ENCODE peak calls at places on chromosomes 6 and 20, in five cellular contexts. R is Panc1; I is CD8-positive, alpha-beta T cell; W is GM23338; F is stomach. Z is an unnamed sample.

GRCh38 chr6:132907915-132908314 is 93.5 kb downstream of the RPS12 start:
- DNase-seq in I (no peak), W (no peak), R (no peak), F (no peak), Z (no peak)

GRCh38 chr20:32823078-32823477 is 3.3 kb downstream of the MAPRE1 start:
- DNase-seq in F (no peak), R (no peak), I (no peak), W (no peak), Z (no peak)

GRCh38 chr6:11432713-11433450 is 104.7 kb upstream of the TMEM170B start:
- DNase-seq in I (no peak), F (no peak), R (no peak), W (no peak), Z (no peak)

GRCh38 chr6:47631248-47632196 is 66.9 kb upstream of the ADGRF4 start:
- DNase-seq in I (no peak), R (no peak), F (no peak), W (peak; percentile 85), Z (no peak)

GRCh38 chr6:41779336-41779735 is 364 bp downstream of the FRS3 start:
- DNase-seq in I (no peak), F (no peak), W (peak; percentile 52), R (no peak), Z (no peak)

GRCh38 chr6:122063761-122064160 is 335.7 kb upstream of the HSF2 start:
- DNase-seq in R (no peak), W (no peak), F (no peak), I (no peak), Z (no peak)

GRCh38 chr6:129661478-129662405 is 48.2 kb downstream of the ARHGAP18 start:
- DNase-seq in W (no peak), F (no peak), R (no peak), I (no peak), Z (no peak)

GRCh38 chr6:109039795-109040194 is 54.9 kb downstream of the SESN1 start:
- DNase-seq in I (no peak), F (no peak), R (no peak), W (no peak), Z (no peak)

GRCh38 chr6:141451508-141452353 is 681.0 kb upstream of the GJE1 start:
- DNase-seq in I (no peak), W (peak; percentile 73), R (peak; percentile 43), F (no peak), Z (no peak)

GRCh38 chr20:34396408-34396807 is 33.3 kb downstream of the ITCH start:
- DNase-seq in W (no peak), R (no peak), F (no peak), I (no peak), Z (no peak)

GRCh38 chr6:99790679-99791078 is 184.0 kb downstream of the PRDM13 start:
- DNase-seq in R (no peak), F (no peak), I (no peak), W (no peak), Z (no peak)

GRCh38 chr20:46651091-46651962 is at the start of gene SLC13A3:
- DNase-seq in W (peak; percentile 82), F (peak; percentile 46), R (no peak), I (no peak), Z (no peak)

GRCh38 chr6:154222716-154223115 is 133.9 kb downstream of the IPCEF1 start:
- DNase-seq in I (no peak), R (no peak), F (no peak), W (no peak), Z (no peak)

GRCh38 chr6:33981861-33982260 is 164.0 kb downstream of the GRM4 start:
- DNase-seq in F (no peak), I (no peak), W (no peak), R (no peak), Z (peak; percentile 37)

GRCh38 chr6:33981421-33981820 is 164.5 kb downstream of the GRM4 start:
- DNase-seq in F (peak; percentile 11), R (no peak), W (no peak), I (no peak), Z (peak; percentile 54)

GRCh38 chr6:33983721-33984465 is 162.0 kb downstream of the GRM4 start:
- DNase-seq in W (no peak), I (no peak), F (peak; percentile 23), R (no peak), Z (peak; percentile 38)

GRCh38 chr6:33984466-33985332 is 161.2 kb downstream of the GRM4 start:
- DNase-seq in R (no peak), I (no peak), F (peak; percentile 20), W (no peak), Z (peak; percentile 71)

GRCh38 chr6:33983109-33983475 is 162.8 kb downstream of the GRM4 start:
- DNase-seq in R (no peak), W (no peak), F (peak; percentile 63), I (no peak), Z (peak; percentile 51)
- TF ChIP-seq CTCF in R (no peak), W (no peak), F (no peak), I (no peak), Z (no peak)

GRCh38 chr20:4455996-4456395 is 265.7 kb upstream of the PRND start:
- DNase-seq in R (no peak), F (no peak), I (no peak), W (no peak), Z (no peak)

GRCh38 chr20:4453369-4453768 is 268.3 kb upstream of the PRND start:
- DNase-seq in I (no peak), R (no peak), F (no peak), W (no peak), Z (no peak)

GRCh38 chr20:4455301-4455701 is 266.4 kb upstream of the PRND start:
- DNase-seq in W (no peak), F (no peak), I (no peak), R (no peak), Z (no peak)

GRCh38 chr20:4459081-4459480 is 262.6 kb upstream of the PRND start:
- DNase-seq in F (no peak), I (no peak), W (peak; percentile 15), R (no peak), Z (no peak)

GRCh38 chr20:4457566-4458543 is 263.9 kb upstream of the PRND start:
- DNase-seq in R (no peak), W (peak; percentile 32), I (no peak), F (no peak), Z (no peak)
- H3K4me1 ChIP-seq in R (no peaks in the 10 kb centered on the region), W (peaks cover 10% of the 10 kb centered on the region), I (no peaks in the 10 kb centered on the region), F (no peaks in the 10 kb centered on the region), Z (no peaks in the 10 kb centered on the region)

GRCh38 chr6:107488174-107488874 is 1.6 kb upstream of the SOBP start:
- DNase-seq in R (no peak), W (no peak), F (no peak), I (no peak), Z (no peak)

GRCh38 chr6:107488875-107489635 is 862 bp upstream of the SOBP start:
- DNase-seq in F (no peak), R (no peak), I (no peak), W (peak; percentile 86), Z (peak; percentile 79)

GRCh38 chr6:107491059-107491609 is 1.2 kb downstream of the SOBP start:
- DNase-seq in F (peak; percentile 57), W (peak; percentile 80), I (no peak), R (no peak), Z (peak; percentile 80)

GRCh38 chr6:107490568-107491058 is 696 bp downstream of the SOBP start:
- DNase-seq in F (no peak), I (no peak), W (no peak), R (no peak), Z (no peak)

GRCh38 chr6:107489636-107490567 is at the start of gene SOBP:
- DNase-seq in F (peak; percentile 37), W (peak; percentile 72), I (peak; percentile 32), R (no peak), Z (peak; percentile 84)
- TF ChIP-seq CTCF in F (no peak), W (no peak), I (peak; percentile 16), R (no peak), Z (no peak)

DNA sequence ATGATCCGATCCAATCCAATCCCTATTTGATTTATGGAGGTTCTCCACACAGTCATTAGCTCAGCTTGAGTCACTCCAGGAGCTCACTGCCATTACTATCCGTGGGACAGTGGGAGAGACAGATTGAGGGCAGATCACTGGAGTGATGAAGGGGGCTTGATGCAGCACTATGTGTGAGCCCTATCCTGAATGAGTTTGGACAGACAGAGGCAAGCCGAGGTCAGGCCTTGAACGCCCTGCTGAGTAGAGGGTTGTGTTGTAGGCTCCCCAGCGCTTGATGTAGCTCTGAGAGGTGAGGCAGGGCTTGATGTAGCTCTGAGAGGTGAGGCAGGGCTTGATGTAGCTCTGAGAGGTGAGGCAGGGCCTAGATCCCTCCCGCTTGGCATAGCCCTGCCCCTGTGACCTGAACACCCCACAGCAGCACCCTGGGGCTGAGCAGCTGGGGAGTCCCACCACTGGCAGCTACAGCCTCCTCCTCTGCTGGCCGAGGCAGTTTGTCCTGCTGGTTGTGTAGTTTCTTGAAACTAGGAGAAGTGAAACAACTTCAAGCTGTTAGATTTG is 58.7 kb downstream of the ZFAND3 start:
- DNase-seq in W (no peak), R (no peak), I (no peak), F (no peak), Z (no peak)
- H3K4me1 ChIP-seq in W (peaks cover 20% of the 10 kb centered on the region), R (peaks cover 26% of the 10 kb centered on the region), I (peaks cover 7% of the 10 kb centered on the region), F (peaks cover 82% of the 10 kb centered on the region), Z (peaks cover 98% of the 10 kb centered on the region)

DNA sequence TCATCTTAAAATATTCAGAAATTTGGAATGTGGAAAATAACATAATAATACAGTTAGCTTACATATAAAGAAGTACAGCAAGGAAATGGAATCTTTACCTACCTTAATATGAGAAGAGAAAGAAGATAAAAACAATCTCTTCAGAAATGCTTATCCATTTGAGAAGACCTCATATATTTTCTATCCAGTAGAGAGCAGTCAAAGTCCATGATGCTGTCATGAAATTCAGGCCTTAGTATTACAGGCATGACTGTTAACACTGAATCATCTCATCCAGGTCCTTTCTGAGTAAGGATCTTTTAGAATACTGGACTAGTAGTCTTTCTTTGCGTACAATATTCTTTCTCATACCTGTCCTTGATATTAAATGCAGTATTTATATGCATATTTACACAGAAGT is 713.4 kb downstream of the CD109 start:
- DNase-seq in W (peak; percentile 30), F (no peak), R (peak; percentile 60), I (no peak), Z (no peak)
- TF ChIP-seq CTCF in W (peak; percentile 49), F (no peak), R (peak; percentile 24), I (no peak), Z (peak; percentile 36)

DNA sequence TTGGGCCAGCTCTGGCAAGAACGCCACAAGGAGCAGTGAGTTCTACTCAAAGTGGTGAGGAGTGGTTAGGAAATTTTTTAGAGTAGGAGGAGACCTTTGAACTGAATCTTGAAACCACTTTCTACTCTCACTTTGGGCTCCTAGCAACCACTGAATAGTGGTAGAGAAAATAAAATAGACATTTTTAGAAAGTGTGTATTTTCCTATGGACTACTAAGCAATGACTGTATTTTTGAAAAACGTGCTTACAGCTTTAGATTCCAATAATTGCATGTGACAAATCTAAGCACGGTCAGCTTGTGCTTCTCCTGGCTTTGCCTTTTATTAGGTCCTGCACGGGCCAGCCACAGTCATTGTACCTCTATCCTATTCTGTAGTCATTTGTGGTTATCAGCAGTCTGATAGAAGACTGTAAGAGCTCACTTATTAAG is 8.7 kb upstream of the IFNGR1 start:
- DNase-seq in I (no peak), F (no peak), W (no peak), R (no peak), Z (no peak)
- H3K4me1 ChIP-seq in I (peaks cover 36% of the 10 kb centered on the region), F (peaks cover 69% of the 10 kb centered on the region), W (no peaks in the 10 kb centered on the region), R (no peaks in the 10 kb centered on the region), Z (peaks cover 68% of the 10 kb centered on the region)